ENCODE peak calls at places on chromosomes 13 and 19, in nine cellular contexts. One of them, this sample, is unnamed.

GRCh38 chr13:107441279-107441678 is 774.1 kb downstream of the LIG4 start:
- DNase-seq in Right ventricle myocardium inferior: no peak
- DNase-seq in HT1080: peak
- DNase-seq in GM10248: no peak
- DNase-seq in stimulated activated CD8-positive, alpha-beta memory T cell treated with anti-CD3 and anti-CD28 coated beads, Interleukin-7, amount 100 ng/mL, for 1 hour: no peak
- DNase-seq in NCI-H1092: no peak
- DNase-seq in stimulated activated CD4-positive, alpha-beta T cell treated with anti-CD3 and anti-CD28 coated beads, Interleukin-15, amount 100 ng/mL, for 1 hour: no peak
- DNase-seq in breast epithelium: no peak
- DNase-seq in C1 segment of cervical spinal cord: no peak
- DNase-seq in this sample: no peak

GRCh38 chr19:35644987-35645679 is 3.0 kb upstream of the COX6B1 start:
- DNase-seq in GM10248: peak
- DNase-seq in stimulated activated CD4-positive, alpha-beta T cell treated with anti-CD3 and anti-CD28 coated beads, Interleukin-15, amount 100 ng/mL, for 1 hour: peak
- DNase-seq in HT1080: no peak
- DNase-seq in breast epithelium: peak
- DNase-seq in Right ventricle myocardium inferior: peak
- DNase-seq in C1 segment of cervical spinal cord: peak
- DNase-seq in stimulated activated CD8-positive, alpha-beta memory T cell treated with anti-CD3 and anti-CD28 coated beads, Interleukin-7, amount 100 ng/mL, for 1 hour: no peak
- DNase-seq in NCI-H1092: peak
- DNase-seq in this sample: peak

GRCh38 chr19:15424692-15425272 is 6.0 kb upstream of the AKAP8L start:
- DNase-seq in C1 segment of cervical spinal cord: no peak
- DNase-seq in Right ventricle myocardium inferior: peak
- DNase-seq in breast epithelium: no peak
- DNase-seq in stimulated activated CD8-positive, alpha-beta memory T cell treated with anti-CD3 and anti-CD28 coated beads, Interleukin-7, amount 100 ng/mL, for 1 hour: no peak
- DNase-seq in HT1080: no peak
- DNase-seq in stimulated activated CD4-positive, alpha-beta T cell treated with anti-CD3 and anti-CD28 coated beads, Interleukin-15, amount 100 ng/mL, for 1 hour: no peak
- DNase-seq in NCI-H1092: no peak
- DNase-seq in GM10248: no peak
- DNase-seq in this sample: no peak

GRCh38 chr13:20474515-20474914 is 51.1 kb downstream of the CRYL1 start:
- DNase-seq in stimulated activated CD4-positive, alpha-beta T cell treated with anti-CD3 and anti-CD28 coated beads, Interleukin-15, amount 100 ng/mL, for 1 hour: no peak
- DNase-seq in breast epithelium: no peak
- DNase-seq in GM10248: no peak
- DNase-seq in Right ventricle myocardium inferior: no peak
- DNase-seq in C1 segment of cervical spinal cord: no peak
- DNase-seq in NCI-H1092: no peak
- DNase-seq in stimulated activated CD8-positive, alpha-beta memory T cell treated with anti-CD3 and anti-CD28 coated beads, Interleukin-7, amount 100 ng/mL, for 1 hour: no peak
- DNase-seq in HT1080: no peak
- DNase-seq in this sample: no peak

GRCh38 chr19:41366089-41366488 is 2.1 kb upstream of the B9D2 start:
- DNase-seq in GM10248: no peak
- DNase-seq in Right ventricle myocardium inferior: no peak
- DNase-seq in NCI-H1092: no peak
- DNase-seq in breast epithelium: no peak
- DNase-seq in C1 segment of cervical spinal cord: no peak
- DNase-seq in HT1080: no peak
- DNase-seq in stimulated activated CD4-positive, alpha-beta T cell treated with anti-CD3 and anti-CD28 coated beads, Interleukin-15, amount 100 ng/mL, for 1 hour: no peak
- DNase-seq in stimulated activated CD8-positive, alpha-beta memory T cell treated with anti-CD3 and anti-CD28 coated beads, Interleukin-7, amount 100 ng/mL, for 1 hour: no peak
- DNase-seq in this sample: no peak

GRCh38 chr19:17550076-17550667 is 5.3 kb upstream of the COLGALT1 start:
- DNase-seq in C1 segment of cervical spinal cord: no peak
- DNase-seq in GM10248: no peak
- DNase-seq in breast epithelium: no peak
- DNase-seq in HT1080: no peak
- DNase-seq in Right ventricle myocardium inferior: no peak
- DNase-seq in stimulated activated CD8-positive, alpha-beta memory T cell treated with anti-CD3 and anti-CD28 coated beads, Interleukin-7, amount 100 ng/mL, for 1 hour: no peak
- DNase-seq in NCI-H1092: no peak
- DNase-seq in stimulated activated CD4-positive, alpha-beta T cell treated with anti-CD3 and anti-CD28 coated beads, Interleukin-15, amount 100 ng/mL, for 1 hour: no peak
- DNase-seq in this sample: no peak

GRCh38 chr19:28488006-28488405 is 724.9 kb downstream of the UQCRFS1 start:
- DNase-seq in stimulated activated CD4-positive, alpha-beta T cell treated with anti-CD3 and anti-CD28 coated beads, Interleukin-15, amount 100 ng/mL, for 1 hour: no peak
- DNase-seq in NCI-H1092: no peak
- DNase-seq in HT1080: no peak
- DNase-seq in C1 segment of cervical spinal cord: no peak
- DNase-seq in GM10248: no peak
- DNase-seq in stimulated activated CD8-positive, alpha-beta memory T cell treated with anti-CD3 and anti-CD28 coated beads, Interleukin-7, amount 100 ng/mL, for 1 hour: no peak
- DNase-seq in breast epithelium: no peak
- DNase-seq in Right ventricle myocardium inferior: no peak
- DNase-seq in this sample: no peak

GRCh38 chr19:46863818-46864629 is 3.2 kb downstream of the ARHGAP35 start:
- DNase-seq in stimulated activated CD4-positive, alpha-beta T cell treated with anti-CD3 and anti-CD28 coated beads, Interleukin-15, amount 100 ng/mL, for 1 hour: no peak
- DNase-seq in Right ventricle myocardium inferior: no peak
- DNase-seq in HT1080: peak
- DNase-seq in stimulated activated CD8-positive, alpha-beta memory T cell treated with anti-CD3 and anti-CD28 coated beads, Interleukin-7, amount 100 ng/mL, for 1 hour: no peak
- DNase-seq in breast epithelium: peak
- DNase-seq in GM10248: no peak
- DNase-seq in NCI-H1092: no peak
- DNase-seq in C1 segment of cervical spinal cord: peak
- DNase-seq in this sample: no peak

GRCh38 chr13:30479154-30479553 is 13.4 kb upstream of the HMGB1 start:
- DNase-seq in HT1080: no peak
- DNase-seq in C1 segment of cervical spinal cord: no peak
- DNase-seq in NCI-H1092: no peak
- DNase-seq in breast epithelium: no peak
- DNase-seq in stimulated activated CD8-positive, alpha-beta memory T cell treated with anti-CD3 and anti-CD28 coated beads, Interleukin-7, amount 100 ng/mL, for 1 hour: no peak
- DNase-seq in GM10248: no peak
- DNase-seq in stimulated activated CD4-positive, alpha-beta T cell treated with anti-CD3 and anti-CD28 coated beads, Interleukin-15, amount 100 ng/mL, for 1 hour: no peak
- DNase-seq in Right ventricle myocardium inferior: no peak
- DNase-seq in this sample: no peak

GRCh38 chr13:39768962-39769361 is 113.5 kb downstream of the COG6 start:
- DNase-seq in HT1080: no peak
- DNase-seq in stimulated activated CD8-positive, alpha-beta memory T cell treated with anti-CD3 and anti-CD28 coated beads, Interleukin-7, amount 100 ng/mL, for 1 hour: no peak
- DNase-seq in GM10248: no peak
- DNase-seq in NCI-H1092: no peak
- DNase-seq in stimulated activated CD4-positive, alpha-beta T cell treated with anti-CD3 and anti-CD28 coated beads, Interleukin-15, amount 100 ng/mL, for 1 hour: no peak
- DNase-seq in Right ventricle myocardium inferior: no peak
- DNase-seq in breast epithelium: no peak
- DNase-seq in C1 segment of cervical spinal cord: no peak
- DNase-seq in this sample: no peak

GRCh38 chr13:109719962-109720646 is 66.3 kb downstream of the IRS2 start:
- DNase-seq in stimulated activated CD8-positive, alpha-beta memory T cell treated with anti-CD3 and anti-CD28 coated beads, Interleukin-7, amount 100 ng/mL, for 1 hour: no peak
- DNase-seq in breast epithelium: no peak
- DNase-seq in NCI-H1092: no peak
- DNase-seq in HT1080: no peak
- DNase-seq in GM10248: no peak
- DNase-seq in Right ventricle myocardium inferior: no peak
- DNase-seq in stimulated activated CD4-positive, alpha-beta T cell treated with anti-CD3 and anti-CD28 coated beads, Interleukin-15, amount 100 ng/mL, for 1 hour: no peak
- DNase-seq in C1 segment of cervical spinal cord: no peak
- DNase-seq in this sample: no peak

GRCh38 chr19:16070366-16070990 is 5.8 kb upstream of the TPM4 start:
- DNase-seq in breast epithelium: peak
- DNase-seq in HT1080: peak
- DNase-seq in C1 segment of cervical spinal cord: peak
- DNase-seq in stimulated activated CD4-positive, alpha-beta T cell treated with anti-CD3 and anti-CD28 coated beads, Interleukin-15, amount 100 ng/mL, for 1 hour: peak
- DNase-seq in NCI-H1092: no peak
- DNase-seq in Right ventricle myocardium inferior: peak
- DNase-seq in stimulated activated CD8-positive, alpha-beta memory T cell treated with anti-CD3 and anti-CD28 coated beads, Interleukin-7, amount 100 ng/mL, for 1 hour: peak
- DNase-seq in GM10248: peak
- DNase-seq in this sample: peak

GRCh38 chr13:98975822-98976261 is 2.0 kb downstream of the DOCK9 start:
- DNase-seq in breast epithelium: no peak
- DNase-seq in HT1080: peak
- DNase-seq in stimulated activated CD4-positive, alpha-beta T cell treated with anti-CD3 and anti-CD28 coated beads, Interleukin-15, amount 100 ng/mL, for 1 hour: no peak
- DNase-seq in C1 segment of cervical spinal cord: no peak
- DNase-seq in GM10248: no peak
- DNase-seq in Right ventricle myocardium inferior: no peak
- DNase-seq in stimulated activated CD8-positive, alpha-beta memory T cell treated with anti-CD3 and anti-CD28 coated beads, Interleukin-7, amount 100 ng/mL, for 1 hour: no peak
- DNase-seq in NCI-H1092: no peak
- DNase-seq in this sample: no peak

GRCh38 chr13:102703721-102704035 is 8.8 kb upstream of the METTL21C start:
- DNase-seq in breast epithelium: no peak
- DNase-seq in GM10248: no peak
- DNase-seq in stimulated activated CD8-positive, alpha-beta memory T cell treated with anti-CD3 and anti-CD28 coated beads, Interleukin-7, amount 100 ng/mL, for 1 hour: no peak
- DNase-seq in HT1080: no peak
- DNase-seq in stimulated activated CD4-positive, alpha-beta T cell treated with anti-CD3 and anti-CD28 coated beads, Interleukin-15, amount 100 ng/mL, for 1 hour: no peak
- DNase-seq in Right ventricle myocardium inferior: no peak
- DNase-seq in NCI-H1092: no peak
- DNase-seq in C1 segment of cervical spinal cord: no peak
- DNase-seq in this sample: no peak

GRCh38 chr13:29948246-29948645 is 97.8 kb upstream of the UBL3 start:
- DNase-seq in stimulated activated CD4-positive, alpha-beta T cell treated with anti-CD3 and anti-CD28 coated beads, Interleukin-15, amount 100 ng/mL, for 1 hour: no peak
- DNase-seq in NCI-H1092: no peak
- DNase-seq in HT1080: no peak
- DNase-seq in stimulated activated CD8-positive, alpha-beta memory T cell treated with anti-CD3 and anti-CD28 coated beads, Interleukin-7, amount 100 ng/mL, for 1 hour: no peak
- DNase-seq in C1 segment of cervical spinal cord: no peak
- DNase-seq in GM10248: no peak
- DNase-seq in Right ventricle myocardium inferior: no peak
- DNase-seq in breast epithelium: no peak
- DNase-seq in this sample: no peak

GRCh38 chr13:114088234-114088633 is 44.2 kb downstream of the RASA3 start:
- DNase-seq in C1 segment of cervical spinal cord: no peak
- DNase-seq in NCI-H1092: no peak
- DNase-seq in GM10248: no peak
- DNase-seq in stimulated activated CD8-positive, alpha-beta memory T cell treated with anti-CD3 and anti-CD28 coated beads, Interleukin-7, amount 100 ng/mL, for 1 hour: no peak
- DNase-seq in breast epithelium: no peak
- DNase-seq in HT1080: no peak
- DNase-seq in stimulated activated CD4-positive, alpha-beta T cell treated with anti-CD3 and anti-CD28 coated beads, Interleukin-15, amount 100 ng/mL, for 1 hour: no peak
- DNase-seq in Right ventricle myocardium inferior: no peak
- DNase-seq in this sample: no peak

GRCh38 chr13:49217962-49218492 is 2.1 kb upstream of the MLNR start:
- DNase-seq in Right ventricle myocardium inferior: no peak
- DNase-seq in stimulated activated CD8-positive, alpha-beta memory T cell treated with anti-CD3 and anti-CD28 coated beads, Interleukin-7, amount 100 ng/mL, for 1 hour: no peak
- DNase-seq in GM10248: no peak
- DNase-seq in C1 segment of cervical spinal cord: no peak
- DNase-seq in HT1080: no peak
- DNase-seq in breast epithelium: no peak
- DNase-seq in NCI-H1092: no peak
- DNase-seq in stimulated activated CD4-positive, alpha-beta T cell treated with anti-CD3 and anti-CD28 coated beads, Interleukin-15, amount 100 ng/mL, for 1 hour: no peak
- DNase-seq in this sample: no peak

GRCh38 chr13:113981201-113981605 is 7.3 kb upstream of the C13orf46 start:
- DNase-seq in C1 segment of cervical spinal cord: peak
- DNase-seq in Right ventricle myocardium inferior: peak
- DNase-seq in NCI-H1092: peak
- DNase-seq in breast epithelium: peak
- DNase-seq in HT1080: peak
- DNase-seq in stimulated activated CD8-positive, alpha-beta memory T cell treated with anti-CD3 and anti-CD28 coated beads, Interleukin-7, amount 100 ng/mL, for 1 hour: no peak
- DNase-seq in stimulated activated CD4-positive, alpha-beta T cell treated with anti-CD3 and anti-CD28 coated beads, Interleukin-15, amount 100 ng/mL, for 1 hour: no peak
- DNase-seq in GM10248: no peak
- DNase-seq in this sample: peak

This sample was measured in T-helper 1 cell.